ENCODE peak calls at places on chromosomes 1 and 21, in five cellular contexts. Q is neural crest cell, T is HL-60, U is pancreas, O is GM20000. W is an unnamed sample.

GRCh38 chr1:103788377-103788776 is 38.7 kb downstream of the AMY1C start:
- DNase-seq in T (no peak), O (no peak), U (no peak), Q (no peak), W (no peak)

GRCh38 chr1:55582078-55582477 is 366.9 kb upstream of the USP24 start:
- DNase-seq in T (no peak), Q (no peak), O (no peak), U (no peak), W (no peak)

GRCh38 chr1:64163972-64164371 is 39.5 kb upstream of the UBE2U start:
- DNase-seq in O (no peak), Q (no peak), T (no peak), U (no peak), W (peak; percentile 67)

GRCh38 chr1:150765229-150765976 is at the start of gene CTSS:
- DNase-seq in O (peak; percentile 76), Q (no peak), T (peak; percentile 43), U (no peak), W (peak; percentile 20)

GRCh38 chr1:205662135-205662725 is 18.1 kb downstream of the SLC45A3 start:
- DNase-seq in Q (no peak), U (no peak), T (no peak), O (no peak), W (no peak)

GRCh38 chr1:243718893-243719292 is 131.2 kb downstream of the AKT3 start:
- DNase-seq in Q (no peak), T (no peak), U (no peak), O (no peak), W (peak; percentile 90)

GRCh38 chr1:118773656-118774055 is 214.5 kb downstream of the TBX15 start:
- DNase-seq in U (no peak), T (no peak), O (no peak), Q (no peak), W (no peak)

GRCh38 chr1:202106340-202107284 is 16.1 kb upstream of the GPR37L1 start:
- DNase-seq in O (no peak), Q (no peak), U (peak; percentile 77), T (no peak), W (no peak)

GRCh38 chr21:36034211-36034913 is 26.0 kb downstream of the SETD4 start:
- DNase-seq in U (no peak), Q (no peak), T (no peak), O (no peak), W (no peak)

GRCh38 chr1:222243902-222244301 is 304.0 kb downstream of the HHIPL2 start:
- DNase-seq in T (no peak), O (no peak), U (no peak), Q (no peak), W (no peak)

GRCh38 chr1:114033219-114033706 is 54.0 kb downstream of the OLFML3 start:
- DNase-seq in U (peak; percentile 12), O (peak; percentile 24), T (peak; percentile 13), Q (no peak), W (peak; percentile 16)

GRCh38 chr21:18350216-18350615 is 53.4 kb downstream of the TMPRSS15 start:
- DNase-seq in Q (no peak), U (no peak), T (no peak), O (no peak), W (peak; percentile 7)

GRCh38 chr21:45513003-45513706 is 29.1 kb downstream of the SLC19A1 start:
- DNase-seq in Q (no peak), O (no peak), T (no peak), U (peak; percentile 59), W (no peak)

GRCh38 chr1:41768538-41768937 is 150.2 kb downstream of the HIVEP3 start:
- DNase-seq in T (peak; percentile 87), O (no peak), U (no peak), Q (no peak), W (no peak)

GRCh38 chr1:94117250-94117851 is 3.6 kb downstream of the ABCA4 start:
- DNase-seq in Q (no peak), O (no peak), U (no peak), T (no peak), W (no peak)

GRCh38 chr1:36847761-36848160 is 186.6 kb downstream of the GRIK3 start:
- DNase-seq in U (no peak), T (no peak), Q (no peak), O (no peak), W (no peak)

GRCh38 chr1:89725016-89725380 is 92.1 kb downstream of the LRRC8C start:
- DNase-seq in T (no peak), O (no peak), U (no peak), Q (no peak), W (peak; percentile 80)

GRCh38 chr1:2821970-2822620 is 20.6 kb upstream of the TTC34 start:
- DNase-seq in Q (no peak), U (peak; percentile 49), O (no peak), T (no peak), W (no peak)

GRCh38 chr1:41900611-41901444 is 17.9 kb downstream of the HIVEP3 start:
- DNase-seq in T (no peak), U (no peak), Q (no peak), O (no peak), W (peak; percentile 74)

GRCh38 chr21:46323227-46323709 is 402 bp downstream of the C21orf58 start:
- DNase-seq in U (no peak), O (no peak), T (no peak), Q (no peak), W (no peak)

GRCh38 chr1:174114788-174115448 is 44.4 kb upstream of the RABGAP1L start:
- DNase-seq in O (peak; percentile 18), Q (peak; percentile 31), T (peak; percentile 60), U (no peak), W (peak; percentile 58)

GRCh38 chr1:112866151-112866550 is 89.8 kb downstream of the SLC16A1 start:
- DNase-seq in Q (no peak), O (no peak), T (no peak), U (no peak), W (peak; percentile 75)

GRCh38 chr21:44539031-44539430 is 964 bp downstream of the KRTAP10-1 start:
- DNase-seq in Q (no peak), O (no peak), T (no peak), U (no peak), W (no peak)

GRCh38 chr1:215594640-215595039 is 27.5 kb downstream of the KCTD3 start:
- DNase-seq in O (no peak), U (no peak), Q (no peak), T (no peak), W (no peak)

GRCh38 chr1:223665592-223666312 is at the start of gene CAPN8:
- DNase-seq in O (no peak), Q (no peak), U (peak; percentile 70), T (no peak), W (no peak)

GRCh38 chr1:65247419-65248359 is 61.7 kb upstream of the DNAJC6 start:
- DNase-seq in O (no peak), Q (no peak), T (no peak), U (no peak), W (peak; percentile 83)

GRCh38 chr1:116988248-116988647 is 13.3 kb upstream of the CD101 start:
- DNase-seq in T (no peak), Q (no peak), U (no peak), O (no peak), W (peak; percentile 78)

GRCh38 chr1:77516106-77516505 is 166.4 kb downstream of the ZZZ3 start:
- DNase-seq in Q (no peak), O (no peak), U (no peak), T (no peak), W (no peak)

GRCh38 chr1:65512967-65513777 is 92.7 kb downstream of the LEPR start:
- DNase-seq in T (no peak), Q (no peak), U (no peak), O (no peak), W (no peak)

GRCh38 chr1:44829506-44830384 is 13.3 kb downstream of the PTCH2 start:
- DNase-seq in O (no peak), T (peak; percentile 64), U (no peak), Q (no peak), W (no peak)

GRCh38 chr1:244841274-244841927 is 5.9 kb downstream of the COX20 start:
- DNase-seq in O (no peak), U (no peak), T (no peak), Q (no peak), W (no peak)
- TF ChIP-seq CTCF in O (no peak), U (no peak), T (no peak), Q (no peak), W (no peak)

GRCh38 chr21:33132054-33132453 is 62.1 kb downstream of the OLIG1 start:
- DNase-seq in T (no peak), U (no peak), O (no peak), Q (no peak), W (no peak)
- TF ChIP-seq CTCF in T (no peak), U (no peak), O (no peak), Q (peak; percentile 36), W (peak; percentile 13)

DNA sequence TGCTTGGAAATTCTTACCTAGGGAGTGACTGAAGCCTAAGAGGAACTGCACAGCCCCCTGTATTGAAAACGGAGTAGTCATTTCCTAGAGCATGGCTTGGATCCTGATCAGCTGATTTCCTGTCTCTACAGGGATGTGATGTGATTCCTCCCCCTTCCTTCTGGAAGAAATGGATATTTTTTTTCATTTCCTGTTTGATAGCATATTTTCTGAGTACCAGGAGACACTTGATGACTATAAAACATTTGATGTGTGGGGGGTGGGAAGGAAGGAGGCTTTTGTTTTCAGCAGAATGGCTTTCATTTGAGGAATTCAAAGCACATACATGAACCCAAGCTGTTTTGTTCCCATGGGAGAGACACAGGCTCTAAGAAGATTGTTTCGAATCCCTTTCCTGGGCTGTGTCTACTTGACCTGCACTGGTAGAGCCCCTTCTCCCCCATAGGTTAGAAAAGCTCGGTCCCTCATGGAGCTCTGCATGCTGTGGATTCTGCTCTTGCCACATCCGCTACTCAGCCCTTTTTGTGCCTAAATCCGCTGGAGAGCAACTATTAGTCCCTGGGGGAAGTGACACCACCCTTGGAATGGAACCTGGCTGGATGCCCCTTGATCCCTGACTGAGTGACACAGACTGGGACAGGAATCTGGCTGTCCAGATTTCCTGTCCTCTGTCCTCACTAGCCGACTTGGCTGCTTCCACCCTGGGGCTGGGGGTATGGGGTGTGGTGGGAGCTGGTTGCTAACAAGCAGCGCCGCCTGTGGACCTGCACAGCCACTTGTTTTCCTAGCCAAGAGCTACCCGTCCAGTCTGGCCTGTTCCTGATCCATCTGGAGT is 71.8 kb upstream of the MACF1 start:
- DNase-seq in T (no peak), O (no peak), U (peak; percentile 35), Q (peak; percentile 18), W (peak; percentile 83)
- TF ChIP-seq CTCF in T (no peak), O (no peak), U (no peak), Q (peak; percentile 57), W (peak; percentile 40)

DNA sequence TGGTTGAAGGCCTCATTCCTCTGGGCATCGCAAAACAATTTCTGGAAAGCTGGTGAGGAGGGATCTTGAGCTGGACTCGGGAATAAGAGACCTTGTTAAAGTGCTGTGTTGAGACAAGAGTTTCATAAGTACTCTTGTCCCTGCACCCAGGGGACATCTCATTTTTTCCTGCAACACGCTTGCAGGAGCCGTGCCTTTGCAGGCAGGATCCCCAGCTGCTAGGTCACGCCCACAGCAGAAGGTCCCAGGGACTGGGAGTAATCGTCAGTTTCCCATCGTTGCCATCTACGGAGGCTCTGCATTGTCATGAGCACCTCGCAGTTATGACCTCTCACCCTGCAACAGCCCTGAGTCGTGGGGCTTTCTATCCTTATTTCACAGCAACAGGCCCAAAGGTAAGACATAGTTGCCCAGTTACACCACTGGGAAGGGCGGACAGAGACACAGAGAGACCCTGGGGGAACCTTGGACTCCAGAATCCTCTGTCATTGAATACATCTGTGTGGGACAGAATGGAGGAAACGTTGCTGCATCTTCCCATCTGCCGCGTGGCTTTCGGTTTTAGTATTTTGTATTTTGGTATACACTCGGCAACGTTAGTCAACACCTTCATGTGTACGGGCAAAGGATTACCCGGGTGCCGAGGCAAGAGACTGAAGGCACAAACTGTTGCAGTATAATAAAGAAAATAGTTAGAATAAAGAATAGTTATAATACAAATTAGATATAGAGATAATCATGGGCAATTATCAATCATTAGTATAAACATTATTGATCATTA is 60.4 kb upstream of the DMRTB1 start:
- DNase-seq in O (no peak), Q (no peak), T (no peak), U (no peak), W (no peak)
- TF ChIP-seq CTCF in O (no peak), Q (no peak), T (no peak), U (no peak), W (no peak)